ENCODE peak calls at places on chromosomes 3 and 15, in five cellular contexts. One of them, this sample, is unnamed.

GRCh38 chr3:107065094-107065861 is 312.0 kb upstream of the CCDC54 start:
- DNase-seq in HCT116: no peak
- DNase-seq in WTC11: no peak
- DNase-seq in GM12878: no peak
- DNase-seq in H1: no peak
- DNase-seq in this sample: no peak

GRCh38 chr3:124760601-124761000 is 30.3 kb downstream of the UMPS start:
- DNase-seq in WTC11: no peak
- DNase-seq in GM12878: no peak
- DNase-seq in H1: no peak
- DNase-seq in HCT116: no peak
- DNase-seq in this sample: no peak

GRCh38 chr3:169662215-169663070 is 1.1 kb downstream of the MECOM start:
- DNase-seq in HCT116: peak
- DNase-seq in GM12878: no peak
- DNase-seq in WTC11: peak
- DNase-seq in H1: no peak
- DNase-seq in this sample: peak

GRCh38 chr3:83843716-83844115 is 1115.1 kb upstream of the CADM2 start:
- DNase-seq in HCT116: no peak
- DNase-seq in H1: no peak
- DNase-seq in GM12878: no peak
- DNase-seq in WTC11: no peak
- DNase-seq in this sample: no peak

GRCh38 chr15:77596821-77597803 is 35.6 kb downstream of the LINGO1 start:
- DNase-seq in WTC11: no peak
- DNase-seq in H1: no peak
- DNase-seq in GM12878: no peak
- DNase-seq in HCT116: no peak
- DNase-seq in this sample: no peak

GRCh38 chr15:82643992-82644391 is 3.2 kb downstream of the CPEB1 start:
- DNase-seq in H1: no peak
- DNase-seq in HCT116: no peak
- DNase-seq in WTC11: no peak
- DNase-seq in GM12878: no peak
- DNase-seq in this sample: peak

GRCh38 chr3:12060139-12060831 is 56.1 kb downstream of the SYN2 start:
- DNase-seq in WTC11: no peak
- DNase-seq in H1: no peak
- DNase-seq in HCT116: no peak
- DNase-seq in GM12878: no peak
- DNase-seq in this sample: no peak

GRCh38 chr15:44219073-44219472 is 24.0 kb upstream of the FRMD5 start:
- DNase-seq in HCT116: no peak
- DNase-seq in GM12878: no peak
- DNase-seq in H1: no peak
- DNase-seq in WTC11: no peak
- DNase-seq in this sample: no peak

GRCh38 chr3:119401502-119402440 is 61.6 kb downstream of the TMEM39A start:
- DNase-seq in WTC11: no peak
- DNase-seq in H1: no peak
- DNase-seq in GM12878: peak
- DNase-seq in HCT116: no peak
- DNase-seq in this sample: no peak

GRCh38 chr15:50163719-50164410 is 18.1 kb upstream of the SLC27A2 start:
- DNase-seq in GM12878: no peak
- DNase-seq in WTC11: no peak
- DNase-seq in HCT116: no peak
- DNase-seq in H1: no peak
- DNase-seq in this sample: no peak

GRCh38 chr3:40130721-40131120 is 178.8 kb upstream of the EIF1B start:
- DNase-seq in GM12878: no peak
- DNase-seq in H1: no peak
- DNase-seq in HCT116: no peak
- DNase-seq in WTC11: no peak
- DNase-seq in this sample: no peak

GRCh38 chr3:186099178-186099577 is 9.7 kb downstream of the ETV5 start:
- DNase-seq in GM12878: no peak
- DNase-seq in HCT116: no peak
- DNase-seq in WTC11: no peak
- DNase-seq in H1: no peak
- DNase-seq in this sample: no peak

GRCh38 chr3:115062412-115062956 is 84.6 kb downstream of the ZBTB20 start:
- DNase-seq in HCT116: no peak
- DNase-seq in GM12878: no peak
- DNase-seq in H1: no peak
- DNase-seq in WTC11: no peak
- DNase-seq in this sample: no peak

GRCh38 chr15:51579012-51579411 is 43.6 kb downstream of the DMXL2 start:
- DNase-seq in GM12878: no peak
- DNase-seq in H1: no peak
- DNase-seq in WTC11: no peak
- DNase-seq in HCT116: no peak
- DNase-seq in this sample: no peak

GRCh38 chr3:189403194-189403593 is 228.0 kb upstream of the TP63 start:
- DNase-seq in HCT116: no peak
- DNase-seq in WTC11: no peak
- DNase-seq in H1: no peak
- DNase-seq in GM12878: no peak
- DNase-seq in this sample: no peak

GRCh38 chr3:109480014-109480413 is 142.7 kb upstream of the DPPA4 start:
- DNase-seq in HCT116: no peak
- DNase-seq in H1: no peak
- DNase-seq in GM12878: no peak
- DNase-seq in WTC11: no peak
- DNase-seq in this sample: no peak

GRCh38 chr3:193905993-193906396 is 230.0 kb upstream of the HES1 start:
- DNase-seq in WTC11: no peak
- DNase-seq in H1: no peak
- DNase-seq in GM12878: no peak
- DNase-seq in HCT116: no peak
- DNase-seq in this sample: no peak

GRCh38 chr15:73683624-73684536 is at the start of gene CD276:
- DNase-seq in H1: no peak
- DNase-seq in GM12878: no peak
- DNase-seq in WTC11: peak
- DNase-seq in HCT116: peak
- DNase-seq in this sample: peak

GRCh38 chr15:39595621-39596221 is 14.8 kb downstream of the THBS1 start:
- DNase-seq in GM12878: no peak
- DNase-seq in WTC11: no peak
- DNase-seq in HCT116: no peak
- DNase-seq in H1: no peak
- DNase-seq in this sample: no peak

GRCh38 chr3:57228734-57229505 is 1.4 kb downstream of the APPL1 start:
- DNase-seq in HCT116: no peak
- DNase-seq in H1: no peak
- DNase-seq in GM12878: no peak
- DNase-seq in WTC11: no peak
- DNase-seq in this sample: no peak

GRCh38 chr15:73704869-73705645 is 20.9 kb downstream of the CD276 start:
- DNase-seq in HCT116: no peak
- DNase-seq in GM12878: no peak
- DNase-seq in H1: peak
- DNase-seq in WTC11: peak
- DNase-seq in this sample: peak

GRCh38 chr3:294096-294495 is 97.5 kb downstream of the CHL1 start:
- DNase-seq in H1: no peak
- DNase-seq in WTC11: no peak
- DNase-seq in HCT116: no peak
- DNase-seq in GM12878: no peak
- DNase-seq in this sample: no peak

GRCh38 chr3:127613406-127613805 is 15.2 kb downstream of the MCM2 start:
- DNase-seq in HCT116: no peak
- DNase-seq in GM12878: no peak
- DNase-seq in WTC11: no peak
- DNase-seq in H1: no peak
- DNase-seq in this sample: no peak

GRCh38 chr3:153385343-153385742 is 223.3 kb downstream of the RAP2B start:
- DNase-seq in GM12878: no peak
- DNase-seq in HCT116: no peak
- DNase-seq in H1: no peak
- DNase-seq in WTC11: no peak
- DNase-seq in this sample: no peak

GRCh38 chr3:52291508-52292181 is 4.0 kb downstream of the GLYCTK start:
- DNase-seq in WTC11: peak
- DNase-seq in HCT116: no peak
- DNase-seq in GM12878: no peak
- DNase-seq in H1: no peak
- DNase-seq in this sample: no peak

GRCh38 chr3:151974067-151974466 is 100.6 kb downstream of the SUCNR1 start:
- DNase-seq in HCT116: no peak
- DNase-seq in H1: no peak
- DNase-seq in WTC11: no peak
- DNase-seq in GM12878: no peak
- DNase-seq in this sample: no peak

GRCh38 chr15:34607832-34608231 is 24.4 kb upstream of the GOLGA8B start:
- DNase-seq in H1: no peak
- DNase-seq in GM12878: no peak
- DNase-seq in HCT116: no peak
- DNase-seq in WTC11: no peak
- DNase-seq in this sample: no peak

GRCh38 chr15:34608517-34608916 is 25.1 kb upstream of the GOLGA8B start:
- DNase-seq in H1: no peak
- DNase-seq in HCT116: no peak
- DNase-seq in GM12878: no peak
- DNase-seq in WTC11: no peak
- DNase-seq in this sample: no peak

GRCh38 chr15:34609102-34609501 is 25.7 kb upstream of the GOLGA8B start:
- DNase-seq in WTC11: no peak
- DNase-seq in HCT116: no peak
- DNase-seq in H1: no peak
- DNase-seq in GM12878: no peak
- DNase-seq in this sample: no peak

GRCh38 chr15:34610388-34610787 is 26.9 kb upstream of the GOLGA8B start:
- DNase-seq in HCT116: peak
- DNase-seq in H1: no peak
- DNase-seq in GM12878: no peak
- DNase-seq in WTC11: no peak
- DNase-seq in this sample: peak

DNA sequence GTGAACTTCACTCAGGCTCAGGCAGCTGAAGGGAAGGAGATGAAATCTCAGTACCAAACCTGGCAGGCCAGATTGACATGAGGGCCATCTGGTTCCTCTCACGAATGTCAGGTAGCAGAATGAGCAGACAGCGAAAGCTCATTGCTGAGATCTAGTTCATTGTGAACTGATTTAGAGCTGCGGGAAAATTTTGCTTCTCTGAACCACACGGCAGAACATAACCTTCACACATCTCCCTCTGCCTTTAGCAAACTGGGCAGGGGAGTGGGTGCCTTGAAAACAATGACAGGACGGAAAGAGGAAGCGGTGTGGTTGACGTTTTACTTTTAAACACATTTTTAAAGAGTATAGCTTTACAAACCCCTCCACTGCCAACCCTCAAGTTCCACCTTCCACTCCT is 26.2 kb upstream of the GOLGA8B start:
- DNase-seq in H1: no peak
- DNase-seq in GM12878: peak
- DNase-seq in WTC11: no peak
- DNase-seq in HCT116: no peak
- DNase-seq in this sample: no peak
- TF ChIP-seq SP1 in H1: no peak
- TF ChIP-seq SP1 in GM12878: no peak
- TF ChIP-seq SP1 in WTC11: no peak
- TF ChIP-seq SP1 in HCT116: no peak
- TF ChIP-seq SP1 in this sample: no peak

DNA sequence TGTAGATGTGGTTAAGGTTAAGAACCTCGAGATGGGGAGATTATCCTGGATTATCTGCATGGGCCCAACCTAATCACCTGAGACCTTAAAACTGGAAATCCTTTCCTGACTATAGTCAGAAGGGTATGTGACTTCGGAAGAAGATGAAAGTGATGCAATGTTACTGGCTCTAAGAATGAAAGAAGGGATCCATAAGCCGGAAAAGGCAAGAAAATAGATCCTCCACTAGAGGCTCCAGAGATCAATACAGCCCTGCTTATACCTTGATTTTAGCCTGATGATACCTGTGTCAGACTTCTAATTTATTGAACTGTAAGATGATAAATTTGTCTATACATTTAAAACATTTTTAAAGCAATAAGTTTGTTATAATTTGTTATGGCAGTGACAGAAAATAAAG is 21.5 kb upstream of the GASK1A start:
- DNase-seq in WTC11: no peak
- DNase-seq in HCT116: no peak
- DNase-seq in H1: no peak
- DNase-seq in GM12878: no peak
- DNase-seq in this sample: no peak
- TF ChIP-seq SP1 in WTC11: no peak
- TF ChIP-seq SP1 in HCT116: no peak
- TF ChIP-seq SP1 in H1: no peak
- TF ChIP-seq SP1 in GM12878: no peak
- TF ChIP-seq SP1 in this sample: no peak

DNA sequence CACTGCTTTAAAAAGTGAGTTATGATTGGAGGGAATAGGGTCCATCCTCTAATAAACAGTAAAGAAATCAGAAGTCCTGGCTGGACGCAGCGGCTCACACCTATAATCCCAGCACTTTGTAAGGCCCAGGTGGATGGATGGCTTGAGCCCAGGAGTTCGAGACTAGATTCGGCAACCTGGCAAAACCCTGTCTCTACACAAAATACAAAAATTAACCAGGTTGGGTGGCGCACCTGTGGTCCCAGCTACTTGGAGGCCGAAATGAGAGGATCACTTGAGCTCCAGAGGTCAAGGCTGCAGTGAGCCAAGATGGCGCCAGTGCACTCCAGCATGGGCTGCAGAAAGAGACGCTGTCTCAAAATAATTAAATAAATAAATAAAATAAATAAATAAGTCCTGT is 171.2 kb downstream of the POTEB3 start:
- DNase-seq in WTC11: no peak
- DNase-seq in H1: no peak
- DNase-seq in HCT116: no peak
- DNase-seq in GM12878: no peak
- DNase-seq in this sample: no peak
- TF ChIP-seq SP1 in WTC11: no peak
- TF ChIP-seq SP1 in H1: no peak
- TF ChIP-seq SP1 in HCT116: no peak
- TF ChIP-seq SP1 in GM12878: no peak
- TF ChIP-seq SP1 in this sample: no peak

DNA sequence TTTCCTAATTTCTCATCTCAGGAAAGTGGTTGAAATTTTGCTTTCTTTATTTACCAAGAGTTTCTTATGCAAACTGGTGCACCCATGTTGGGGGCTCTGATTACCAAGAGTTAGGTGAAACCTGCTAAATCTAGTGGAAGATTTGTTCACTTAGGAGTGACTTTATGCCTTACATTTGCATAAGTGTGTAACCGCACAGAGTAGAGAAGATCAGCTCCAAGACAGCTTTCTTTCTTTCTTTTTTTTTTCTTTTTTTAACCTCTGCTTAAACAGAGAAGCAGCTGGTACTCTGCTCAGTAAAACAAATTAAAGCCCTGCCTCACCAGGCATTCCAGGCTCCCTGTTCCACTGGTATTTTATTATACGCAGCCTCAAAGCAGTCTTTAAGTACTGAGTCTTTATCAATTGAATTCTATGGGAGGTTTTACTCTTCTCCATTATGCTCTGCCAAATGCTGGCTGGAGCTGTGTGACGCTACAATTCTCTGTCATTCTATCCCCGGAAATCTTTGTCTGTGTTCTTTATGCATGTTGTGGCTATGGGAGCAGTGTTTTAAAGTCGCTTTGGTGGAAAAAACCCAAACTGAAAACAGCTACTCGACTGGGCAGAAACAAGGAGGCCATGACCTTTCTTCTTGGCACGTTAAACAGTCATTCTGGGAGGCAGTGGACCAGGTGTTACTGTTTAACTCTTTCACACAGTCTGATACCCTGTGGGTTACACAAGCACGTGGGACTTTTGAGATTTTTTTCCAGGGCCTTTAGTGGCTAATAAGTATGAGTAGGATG is 55.2 kb upstream of the GBE1 start:
- DNase-seq in H1: no peak
- DNase-seq in WTC11: no peak
- DNase-seq in GM12878: peak
- DNase-seq in HCT116: no peak
- DNase-seq in this sample: no peak
- TF ChIP-seq SP1 in H1: no peak
- TF ChIP-seq SP1 in WTC11: no peak
- TF ChIP-seq SP1 in GM12878: peak
- TF ChIP-seq SP1 in HCT116: no peak
- TF ChIP-seq SP1 in this sample: no peak